ENCODE peak calls at places on chromosomes 4 and X, in nine cellular contexts. Y is Calu3, I is sigmoid colon, D is endothelial cell, G is bronchial epithelial cell, L is heart right ventricle, A is transverse colon, J is foreskin fibroblast, E is GM12864. X is an unnamed sample.

GRCh38 chr4:173264245-173264959 is 69.8 kb downstream of the HMGB2 start:
- DNase-seq in G (no peak), A (peak; percentile 31), I (peak; percentile 69), J (peak; percentile 89), L (peak; percentile 29), E (no peak), Y (no peak), D (peak; percentile 21), X (peak; percentile 20)

GRCh38 chr4:30860983-30861382 is 140.8 kb downstream of the PCDH7 start:
- DNase-seq in I (no peak), A (no peak), D (no peak), G (peak; percentile 78), J (no peak), Y (no peak), L (no peak), E (no peak), X (no peak)

GRCh38 chrX:9873952-9874351 is 87.7 kb downstream of the SHROOM2 start:
- DNase-seq in L (no peak), A (peak; percentile 30), J (peak; percentile 25), E (no peak), G (peak; percentile 44), D (peak; percentile 27), I (no peak), Y (peak; percentile 28), X (peak; percentile 77)

GRCh38 chr4:186823989-186824388 is 100.3 kb upstream of the FAT1 start:
- DNase-seq in G (no peak), Y (no peak), D (no peak), A (no peak), L (no peak), E (no peak), J (peak; percentile 2), I (no peak), X (no peak)

GRCh38 chrX:44439242-44439641 is 95.8 kb upstream of the EFHC2 start:
- DNase-seq in E (no peak), J (peak; percentile 6), A (no peak), L (no peak), I (no peak), G (no peak), D (no peak), Y (no peak), X (no peak)

GRCh38 chr4:178672512-178672911 is 1230.3 kb upstream of the AGA start:
- DNase-seq in E (no peak), Y (no peak), G (no peak), J (no peak), A (no peak), D (no peak), I (no peak), L (no peak), X (no peak)

GRCh38 chr4:74109116-74109791 is 10.3 kb upstream of the CXCL2 start:
- DNase-seq in A (peak; percentile 27), E (no peak), I (no peak), L (peak; percentile 53), Y (peak; percentile 71), D (peak; percentile 16), G (peak; percentile 100), J (peak; percentile 95), X (peak; percentile 73)

GRCh38 chrX:101659601-101660063 is at the start of gene ARMCX2:
- DNase-seq in D (peak; percentile 30), E (no peak), A (peak; percentile 44), I (peak; percentile 86), Y (no peak), L (peak; percentile 57), G (peak; percentile 37), J (peak; percentile 75), X (peak; percentile 75)

GRCh38 chr4:69848028-69848427 is 11.9 kb downstream of the SULT1E1 start:
- DNase-seq in L (no peak), E (no peak), A (no peak), G (no peak), J (no peak), I (no peak), Y (no peak), D (no peak), X (no peak)

GRCh38 chrX:4550018-4550417 is 836.6 kb upstream of the PRKX start:
- DNase-seq in L (no peak), E (no peak), G (no peak), Y (peak; percentile 15), A (no peak), I (no peak), J (no peak), D (no peak), X (peak; percentile 71)

GRCh38 chrX:41922125-41922521 is 1.2 kb downstream of the CASK start:
- DNase-seq in D (peak; percentile 2), I (no peak), Y (no peak), E (no peak), A (no peak), G (peak; percentile 27), L (no peak), J (peak; percentile 53), X (no peak)

GRCh38 chrX:9785944-9786741 is at the start of gene SHROOM2:
- DNase-seq in I (no peak), L (no peak), Y (peak; percentile 50), D (peak; percentile 33), A (no peak), J (no peak), G (no peak), E (no peak), X (peak; percentile 73)

GRCh38 chr4:38837849-38838248 is 18.8 kb downstream of the TLR6 start:
- DNase-seq in J (peak; percentile 26), I (no peak), A (no peak), Y (no peak), E (no peak), D (no peak), L (no peak), G (peak; percentile 68), X (no peak)

GRCh38 chr4:18021470-18021719 is 160 bp downstream of the LCORL start:
- DNase-seq in I (no peak), J (no peak), A (no peak), Y (no peak), E (no peak), D (no peak), L (no peak), G (no peak), X (no peak)

GRCh38 chr4:158813113-158813512 is 44.3 kb downstream of the FNIP2 start:
- DNase-seq in E (no peak), I (no peak), D (no peak), L (no peak), G (no peak), A (no peak), J (no peak), Y (no peak), X (no peak)

GRCh38 chrX:1661048-1661921 is 46.4 kb downstream of the ASMT start:
- DNase-seq in E (peak; percentile 100), A (peak; percentile 68), J (no peak), L (no peak), I (no peak), G (no peak), Y (no peak), D (no peak), X (peak; percentile 91)

GRCh38 chr4:169305651-169306050 is 34.9 kb upstream of the SH3RF1 start:
- DNase-seq in G (no peak), L (peak; percentile 20), J (no peak), Y (no peak), I (no peak), D (no peak), E (no peak), A (no peak), X (no peak)

GRCh38 chr4:55297346-55297745 is 48.7 kb upstream of the SRD5A3 start:
- DNase-seq in A (no peak), Y (peak; percentile 60), J (peak; percentile 21), G (peak; percentile 96), L (no peak), D (no peak), I (no peak), E (no peak), X (no peak)

GRCh38 chr4:101191302-101192098 is 155.8 kb downstream of the PPP3CA start:
- DNase-seq in A (peak; percentile 50), D (peak; percentile 26), I (peak; percentile 91), L (peak; percentile 89), J (peak; percentile 87), G (no peak), Y (no peak), E (no peak), X (peak; percentile 72)

DNA sequence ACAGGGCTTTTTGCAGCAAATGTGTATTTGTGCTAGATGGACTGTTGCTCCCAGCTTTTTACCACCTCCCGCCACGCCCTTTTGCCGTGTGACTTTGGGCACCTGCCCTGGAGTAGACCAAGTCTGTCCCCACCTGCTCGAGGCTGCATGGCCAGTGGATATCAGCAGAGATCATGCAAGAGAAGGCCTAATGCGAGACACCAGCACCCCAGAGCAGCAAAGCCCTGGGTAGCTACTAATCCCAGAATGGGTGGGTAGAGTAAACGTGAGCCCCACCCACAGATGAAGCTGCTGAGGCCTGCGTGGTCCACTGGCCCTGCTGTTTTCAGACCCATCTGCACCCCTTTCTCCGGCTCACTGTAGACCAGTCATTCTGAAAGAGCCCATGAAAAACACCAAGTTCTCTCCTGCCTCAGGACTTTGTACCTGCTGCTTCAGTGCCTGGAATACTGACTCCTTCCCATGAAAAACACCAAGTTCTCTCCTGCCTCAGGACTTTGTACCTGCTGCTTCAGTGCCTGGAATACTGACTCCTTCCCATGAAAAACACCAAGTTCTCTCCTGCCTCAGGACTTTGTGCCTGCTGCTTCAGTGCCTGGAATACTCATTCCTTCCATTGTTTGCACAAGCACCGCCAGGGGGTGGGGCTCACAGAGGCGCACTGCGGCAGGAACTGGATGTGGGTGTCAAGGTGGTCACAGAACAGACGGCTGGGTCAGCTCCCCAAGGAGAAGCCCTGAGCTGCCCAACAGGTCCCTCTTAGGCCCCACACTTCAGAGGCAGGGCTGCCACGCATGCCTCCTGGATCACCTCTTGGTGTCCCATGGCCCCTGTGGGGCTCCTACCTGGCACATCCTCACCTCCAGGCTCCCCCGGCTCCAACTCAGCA is 5.1 kb upstream of the TNIP2 start:
- DNase-seq in Y (peak; percentile 57), J (peak; percentile 27), A (peak; percentile 85), E (no peak), D (no peak), G (peak; percentile 64), I (peak; percentile 66), L (no peak), X (peak; percentile 72)
- TF ChIP-seq CTCF in Y (no peak), J (no peak), A (no peak), E (peak; percentile 5), D (no peak), G (peak; percentile 21), I (no peak), L (no peak), X (peak; percentile 27)

GRCh38 chrX:135557344-135557743 is 36.9 kb downstream of the INTS6L start:
- DNase-seq in Y (no peak), I (no peak), A (no peak), D (no peak), L (no peak), E (no peak), J (no peak), G (no peak), X (no peak)

GRCh38 chrX:135556055-135556454 is 35.6 kb downstream of the INTS6L start:
- DNase-seq in L (no peak), J (no peak), D (no peak), I (no peak), G (no peak), A (no peak), Y (no peak), E (no peak), X (no peak)
- TF ChIP-seq CTCF in L (no peak), J (no peak), D (no peak), I (no peak), G (no peak), A (no peak), Y (no peak), E (no peak), X (no peak)

GRCh38 chr4:107930821-107931774 is at the start of gene CYP2U1:
- DNase-seq in A (peak; percentile 88), I (peak; percentile 95), J (peak; percentile 93), D (peak; percentile 78), L (peak; percentile 88), Y (peak; percentile 79), G (peak; percentile 41), E (no peak), X (peak; percentile 96)
- TF ChIP-seq CTCF in A (no peak), I (no peak), J (no peak), D (no peak), L (peak; percentile 5), Y (no peak), G (no peak), E (no peak), X (peak; percentile 41)

GRCh38 chrX:74613350-74614192 is 853 bp downstream of the RLIM start:
- DNase-seq in G (peak; percentile 33), D (no peak), E (no peak), I (no peak), L (no peak), A (peak; percentile 7), Y (peak; percentile 11), J (peak; percentile 20), X (peak; percentile 52)
- TF ChIP-seq CTCF in G (peak; percentile 7), D (no peak), E (no peak), I (no peak), L (no peak), A (no peak), Y (no peak), J (no peak), X (no peak)